ENCODE peak calls at places on chromosomes 7 and 10, in ten cellular contexts. V is psoas muscle, I is SJSA1, U is endothelial cell of umbilical vein, L is hepatocyte, F is uterus, T is colonic mucosa, M is mammary epithelial cell, G is heart right ventricle, D is astrocyte. Z is an unnamed sample.

GRCh38 chr10:89891006-89891405 is 189.6 kb downstream of the KIF20B start:
- DNase-seq in M (no peak), F (no peak), V (no peak), D (peak), U (no peak), L (no peak), I (no peak), T (no peak), G (no peak), Z (no peak)

GRCh38 chr7:20778063-20778721 is 8.5 kb downstream of the SP8 start:
- DNase-seq in L (peak), I (no peak), D (no peak), F (no peak), V (no peak), U (peak), M (peak), T (peak), G (no peak), Z (peak)

GRCh38 chr7:106618480-106618879 is 42.5 kb downstream of the CCDC71L start:
- DNase-seq in G (no peak), F (no peak), U (peak), D (peak), V (no peak), T (no peak), M (no peak), L (no peak), I (no peak), Z (no peak)

GRCh38 chr10:17409170-17409733 is 45.1 kb downstream of the ST8SIA6 start:
- DNase-seq in F (no peak), I (no peak), T (no peak), U (peak), M (no peak), G (no peak), L (no peak), D (no peak), V (no peak), Z (no peak)

GRCh38 chr10:88493676-88494483 is 89.2 kb downstream of the RNLS start:
- DNase-seq in V (no peak), L (no peak), I (no peak), T (no peak), G (no peak), D (peak), M (no peak), U (peak), F (no peak), Z (no peak)

GRCh38 chr7:11579141-11579540 is 252.9 kb downstream of the THSD7A start:
- DNase-seq in M (no peak), D (no peak), G (no peak), U (no peak), V (no peak), L (no peak), F (no peak), I (no peak), T (no peak), Z (no peak)

GRCh38 chr10:78470267-78471103 is 436.8 kb downstream of the RPS24 start:
- DNase-seq in T (peak), F (no peak), I (peak), U (no peak), D (peak), V (no peak), L (no peak), G (no peak), M (no peak), Z (peak)

GRCh38 chr7:28774529-28775057 is 183.5 kb downstream of the TRIL start:
- DNase-seq in D (no peak), T (no peak), U (no peak), M (no peak), L (no peak), G (no peak), V (no peak), I (no peak), F (no peak), Z (no peak)

GRCh38 chr7:11833431-11833830 is 1.4 kb upstream of the THSD7A start:
- DNase-seq in D (no peak), G (no peak), F (no peak), L (no peak), M (no peak), U (peak), V (no peak), T (no peak), I (no peak), Z (no peak)

GRCh38 chr10:112955736-112956421 is 5.8 kb downstream of the TCF7L2 start:
- DNase-seq in M (peak), F (peak), I (no peak), G (no peak), D (peak), L (peak), T (peak), U (peak), V (no peak), Z (no peak)

GRCh38 chr10:78457804-78458483 is 424.3 kb downstream of the RPS24 start:
- DNase-seq in D (peak), V (no peak), F (no peak), T (no peak), I (peak), G (no peak), L (no peak), M (no peak), U (peak), Z (no peak)

GRCh38 chr7:31934551-31934950 is 135.7 kb downstream of the PDE1C start:
- DNase-seq in L (no peak), T (no peak), U (no peak), V (no peak), D (no peak), I (no peak), M (no peak), F (no peak), G (no peak), Z (no peak)

GRCh38 chr10:79454259-79454658 is 8.8 kb upstream of the ZCCHC24 start:
- DNase-seq in T (no peak), L (no peak), G (no peak), U (no peak), I (no peak), D (peak), M (peak), F (no peak), V (no peak), Z (no peak)

GRCh38 chr7:112400141-112400540 is 50.1 kb upstream of the IFRD1 start:
- DNase-seq in F (no peak), T (no peak), I (no peak), D (peak), L (no peak), U (no peak), M (no peak), V (no peak), G (no peak), Z (no peak)

GRCh38 chr10:132679217-132679595 is 106.7 kb downstream of the NKX6-2 start:
- DNase-seq in V (no peak), D (no peak), I (peak), F (peak), L (no peak), G (no peak), U (no peak), T (no peak), M (no peak), Z (peak)

GRCh38 chr7:149385195-149385955 is 75.5 kb downstream of the ZNF777 start:
- DNase-seq in T (no peak), G (peak), M (no peak), F (no peak), U (no peak), L (no peak), D (no peak), V (no peak), I (no peak), Z (no peak)

GRCh38 chr7:117871401-117871777 is 1.9 kb downstream of the CTTNBP2 start:
- DNase-seq in I (no peak), V (no peak), M (no peak), L (no peak), D (no peak), F (no peak), U (no peak), T (no peak), G (no peak), Z (no peak)

GRCh38 chr7:91459539-91459938 is 195.3 kb downstream of the FZD1 start:
- DNase-seq in L (no peak), F (no peak), G (no peak), M (peak), T (no peak), V (no peak), U (no peak), I (no peak), D (no peak), Z (no peak)

GRCh38 chr10:77669892-77670291 is 32.3 kb upstream of the KCNMA1 start:
- DNase-seq in L (no peak), D (no peak), U (no peak), G (no peak), T (no peak), F (no peak), I (no peak), V (no peak), M (no peak), Z (no peak)

GRCh38 chr10:118983263-118983662 is 46.3 kb upstream of the NANOS1 start:
- DNase-seq in L (no peak), I (peak), M (no peak), V (no peak), D (peak), G (no peak), F (no peak), T (no peak), U (no peak), Z (no peak)

GRCh38 chr7:116799912-116800311 is 62.5 kb upstream of the CAPZA2 start:
- DNase-seq in F (no peak), U (no peak), G (no peak), I (no peak), V (no peak), T (no peak), M (no peak), D (no peak), L (no peak), Z (no peak)

GRCh38 chr7:1412322-1413261 is 46.7 kb downstream of the MICALL2 start:
- DNase-seq in T (peak), I (peak), G (peak), D (peak), M (peak), V (peak), U (peak), F (peak), L (peak), Z (peak)

GRCh38 chr10:121481222-121481621 is 117.0 kb downstream of the FGFR2 start:
- DNase-seq in T (no peak), I (no peak), U (no peak), V (no peak), G (no peak), F (no peak), M (no peak), D (peak), L (peak), Z (no peak)

GRCh38 chr7:50119815-50120637 is 27.0 kb upstream of the ZPBP start:
- DNase-seq in F (no peak), I (no peak), L (peak), G (no peak), M (no peak), U (no peak), D (no peak), V (no peak), T (no peak), Z (no peak)

GRCh38 chr7:4857189-4857588 is 4.6 kb downstream of the PAPOLB start:
- DNase-seq in F (no peak), M (no peak), I (no peak), G (no peak), D (no peak), T (no peak), L (no peak), V (no peak), U (no peak), Z (no peak)

GRCh38 chr10:64476520-64476919 is 955.3 kb downstream of the REEP3 start:
- DNase-seq in D (no peak), I (no peak), U (no peak), F (no peak), M (no peak), T (no peak), V (no peak), L (no peak), G (no peak), Z (no peak)

GRCh38 chr7:40507166-40507565 is 372.4 kb downstream of the SUGCT start:
- DNase-seq in G (no peak), I (no peak), F (no peak), V (no peak), M (peak), T (no peak), U (no peak), L (no peak), D (no peak), Z (no peak)

GRCh38 chr7:150686030-150686626 is 622 bp downstream of the GIMAP2 start:
- DNase-seq in G (no peak), I (no peak), M (peak), L (no peak), V (no peak), T (no peak), U (peak), F (no peak), D (no peak), Z (no peak)

GRCh38 chr10:21797537-21797936 is 206.0 kb downstream of the DNAJC1 start:
- DNase-seq in D (no peak), T (no peak), V (no peak), L (no peak), G (no peak), M (no peak), U (no peak), F (no peak), I (no peak), Z (no peak)
- H3K27ac ChIP-seq in D (no peak), T (no peak), V (no peak), L (no peak), G (peak), M (no peak), U (no peak), F (no peak), I (no peak), Z (no peak)

DNA sequence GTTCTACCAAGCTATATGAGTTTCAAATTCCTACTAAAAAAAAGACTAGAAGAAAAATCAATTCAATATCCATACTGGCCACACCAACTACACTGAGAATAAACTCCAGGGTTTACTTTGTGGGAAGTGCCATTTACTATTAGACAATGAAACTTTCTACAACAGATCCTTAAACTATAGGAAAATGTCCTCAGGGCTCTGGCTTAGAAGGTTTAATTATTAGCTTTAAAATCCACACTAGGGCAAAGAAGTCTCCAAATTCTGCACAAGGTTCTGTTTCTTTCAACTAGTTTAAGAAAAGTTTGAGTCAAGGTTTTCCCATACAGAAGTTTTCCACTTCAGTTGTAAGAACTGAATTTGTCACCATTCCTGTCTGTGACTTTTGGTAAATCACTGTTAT is 231.7 kb upstream of the CCDC6 start:
- DNase-seq in M (no peak), T (no peak), D (no peak), U (no peak), G (no peak), F (no peak), V (no peak), L (no peak), I (no peak), Z (no peak)
- H3K4me3 ChIP-seq in M (no peak), T (no peak), D (no peak), U (no peak), G (no peak), F (no peak), V (peak), L (no peak), I (no peak), Z (no peak)

DNA sequence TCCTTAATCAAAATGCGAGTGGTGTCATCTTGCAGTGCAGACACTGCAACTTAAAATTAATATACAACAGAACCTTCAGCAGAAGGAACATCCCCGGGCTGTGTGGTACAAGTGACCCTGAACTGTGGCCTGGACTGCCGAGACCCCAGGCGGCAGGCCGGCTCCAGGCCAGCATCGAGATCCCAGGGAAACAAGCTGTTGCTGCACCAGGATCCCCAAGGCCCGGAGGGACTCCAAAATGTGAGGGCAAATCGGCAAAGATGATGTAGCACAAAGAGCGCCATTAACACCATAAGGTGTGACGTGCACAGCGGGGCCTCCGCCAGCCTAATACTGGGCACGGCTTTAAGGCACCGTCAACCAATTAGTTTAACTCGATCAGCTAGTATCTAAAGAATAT is 73.9 kb downstream of the EBF3 start:
- DNase-seq in L (no peak), V (peak), G (no peak), T (no peak), D (no peak), I (no peak), M (no peak), F (no peak), U (no peak), Z (no peak)
- H3K27ac ChIP-seq in L (no peak), V (no peak), G (no peak), T (no peak), D (no peak), I (no peak), M (no peak), F (no peak), U (no peak), Z (no peak)

DNA sequence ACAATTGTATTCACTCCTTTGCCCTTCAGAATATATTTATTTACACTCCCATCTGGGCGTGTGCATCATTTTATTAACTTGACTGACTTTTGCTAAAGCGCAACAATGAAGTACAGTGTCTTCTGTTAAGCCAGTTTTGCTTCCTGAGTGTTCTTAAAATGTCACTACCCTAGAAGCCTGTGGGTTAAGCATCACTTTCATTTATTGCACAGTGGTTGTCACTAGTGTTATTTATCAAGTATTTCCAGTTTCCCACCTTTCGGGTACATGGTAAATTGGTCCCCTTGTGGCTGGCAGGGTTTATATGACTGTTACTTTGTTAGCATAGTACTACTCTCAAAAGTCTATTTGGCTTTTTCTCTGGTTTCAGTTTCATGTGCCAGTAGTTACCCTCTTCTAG is 3.3 kb downstream of the HILPDA start:
- DNase-seq in M (no peak), V (no peak), G (no peak), D (no peak), F (no peak), L (no peak), I (no peak), T (no peak), U (no peak), Z (no peak)
- H3K4me3 ChIP-seq in M (no peak), V (no peak), G (no peak), D (no peak), F (no peak), L (no peak), I (no peak), T (no peak), U (no peak), Z (no peak)

GRCh38 chr10:43136995-43137700 is 1.1 kb upstream of the CSGALNACT2 start:
- DNase-seq in D (no peak), U (no peak), L (no peak), M (no peak), I (no peak), T (no peak), F (no peak), V (no peak), G (no peak), Z (no peak)
- H3K27ac ChIP-seq in D (peak), U (peak), L (peak), M (peak), I (peak), T (peak), F (peak), V (peak), G (peak), Z (peak)

DNA sequence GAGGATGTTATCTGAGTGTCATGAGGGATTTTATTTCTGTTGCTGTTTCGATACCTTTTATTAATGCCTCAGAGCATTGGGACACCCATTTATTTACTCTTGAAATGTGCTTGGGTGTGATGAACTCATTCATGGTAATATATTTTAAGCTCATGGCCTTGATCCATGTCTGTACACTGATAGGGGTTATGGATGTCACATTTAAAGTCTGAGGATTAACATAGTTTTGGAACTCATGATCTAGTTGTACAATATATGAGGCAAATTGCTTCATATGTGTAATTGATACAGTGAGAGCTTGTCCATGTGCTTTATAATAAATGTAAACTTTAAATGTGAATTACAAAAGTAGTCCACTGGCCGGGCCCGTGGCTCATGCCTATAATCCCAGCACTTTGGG is 23.0 kb upstream of the ZRANB1 start:
- DNase-seq in L (no peak), I (no peak), T (no peak), M (no peak), V (no peak), U (no peak), G (no peak), D (no peak), F (no peak), Z (no peak)
- H3K4me3 ChIP-seq in L (peak), I (no peak), T (no peak), M (no peak), V (peak), U (no peak), G (no peak), D (peak), F (peak), Z (no peak)

GRCh38 chr7:44077681-44078091 is 4.6 kb downstream of the POLM start:
- DNase-seq in D (no peak), T (no peak), I (no peak), U (no peak), L (no peak), V (peak), M (no peak), F (no peak), G (peak), Z (no peak)
- H3K27ac ChIP-seq in D (no peak), T (no peak), I (no peak), U (no peak), L (no peak), V (peak), M (no peak), F (no peak), G (peak), Z (no peak)

GRCh38 chr7:158956805-158957506 is 100.6 kb downstream of the DYNC2I1 start:
- DNase-seq in L (no peak), G (no peak), T (no peak), M (no peak), D (no peak), V (no peak), F (no peak), U (no peak), I (peak), Z (no peak)

GRCh38 chr7:158955932-158956804 is 99.8 kb downstream of the DYNC2I1 start:
- DNase-seq in D (no peak), M (no peak), G (no peak), F (peak), V (no peak), I (peak), L (no peak), U (no peak), T (no peak), Z (no peak)

GRCh38 chr7:158958618-158959017 is 102.3 kb downstream of the DYNC2I1 start:
- DNase-seq in D (no peak), G (no peak), U (no peak), F (no peak), V (no peak), I (no peak), T (no peak), M (no peak), L (no peak), Z (no peak)

GRCh38 chr7:158957921-158958471 is 101.6 kb downstream of the DYNC2I1 start:
- DNase-seq in I (no peak), F (no peak), M (peak), G (no peak), L (no peak), V (no peak), T (peak), D (no peak), U (no peak), Z (peak)

DNA sequence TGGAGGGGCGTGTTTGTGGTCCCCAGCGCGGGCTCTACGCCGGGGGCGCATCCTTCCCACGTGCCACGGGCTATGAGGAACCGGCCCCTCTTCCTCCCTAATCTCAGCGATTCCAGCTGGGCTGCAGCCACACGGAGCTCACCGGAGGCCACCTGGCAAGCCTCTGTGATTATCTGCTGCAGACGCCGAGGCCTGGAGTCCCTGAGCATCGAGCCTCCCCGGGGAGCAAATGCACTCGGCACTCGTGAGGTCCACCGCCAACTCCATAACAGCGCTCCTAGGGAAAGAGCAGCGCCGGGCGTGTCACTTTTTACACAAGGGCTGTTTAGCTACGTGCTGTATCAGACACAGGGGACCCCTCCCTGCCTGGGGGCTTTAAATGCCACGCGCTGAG is 101.1 kb downstream of the DYNC2I1 start:
- DNase-seq in D (no peak), T (peak), I (no peak), V (no peak), U (no peak), F (no peak), L (no peak), G (no peak), M (peak), Z (no peak)
- H3K4me3 ChIP-seq in D (no peak), T (peak), I (no peak), V (no peak), U (no peak), F (no peak), L (no peak), G (peak), M (no peak), Z (no peak)

Z was measured in body of pancreas.